ENCODE peak calls at places on chromosome 22, in four cellular contexts. R, J, Z and X are unnamed samples.

GRCh38 chr22:20186183-20186870 is 35.5 kb upstream of the CCDC188 start:
- DNase-seq in R (no peak), J (no peak), Z (no peak), X (peak; percentile 45)

GRCh38 chr22:47213571-47214230 is 451.3 kb downstream of the TBC1D22A start:
- DNase-seq in R (peak; percentile 9), J (no peak), Z (no peak), X (peak; percentile 56)

GRCh38 chr22:39349506-39349966 is 255 bp upstream of the SYNGR1 start:
- DNase-seq in R (no peak), J (peak; percentile 92), Z (no peak), X (peak; percentile 47)

GRCh38 chr22:19173047-19174035 is 5.2 kb downstream of the SLC25A1 start:
- DNase-seq in R (no peak), J (no peak), Z (no peak), X (no peak)

GRCh38 chr22:21681566-21682370 is 16.0 kb downstream of the PPIL2 start:
- DNase-seq in R (no peak), J (no peak), Z (no peak), X (no peak)

GRCh38 chr22:46929046-46929688 is 166.7 kb downstream of the TBC1D22A start:
- DNase-seq in R (no peak), J (no peak), Z (no peak), X (peak; percentile 100)

GRCh38 chr22:17472886-17473285 is 90.4 kb upstream of the SLC25A18 start:
- DNase-seq in R (no peak), J (no peak), Z (no peak), X (no peak)

GRCh38 chr22:29782061-29782845 is 15.1 kb downstream of the UQCR10 start:
- DNase-seq in R (no peak), J (no peak), Z (no peak), X (no peak)

GRCh38 chr22:39520874-39521857 is 804 bp downstream of the ATF4 start:
- DNase-seq in R (peak; percentile 59), J (peak; percentile 72), Z (peak; percentile 70), X (peak; percentile 87)

GRCh38 chr22:18035740-18036139 is 11.4 kb upstream of the MICAL3 start:
- DNase-seq in R (no peak), J (no peak), Z (no peak), X (no peak)

GRCh38 chr22:46580940-46581579 is 39.1 kb upstream of the GRAMD4 start:
- DNase-seq in R (no peak), J (no peak), Z (no peak), X (no peak)

GRCh38 chr22:23401111-23401909 is 178.8 kb downstream of the IGLL1 start:
- DNase-seq in R (no peak), J (no peak), Z (no peak), X (no peak)

GRCh38 chr22:29631725-29632124 is 28.3 kb downstream of the NF2 start:
- DNase-seq in R (no peak), J (no peak), Z (no peak), X (no peak)

GRCh38 chr22:35140879-35141745 is 75.2 kb downstream of the ISX start:
- DNase-seq in R (no peak), J (no peak), Z (no peak), X (peak; percentile 49)